ENCODE peak calls at places on chromosomes 16 and 17, in nine cellular contexts. A is left lung, H is endothelial cell of umbilical vein, Q is tibial nerve, M is upper lobe of right lung, L is AG10803, R is thoracic aorta, Z is left ventricle myocardium inferior, U is PC-3. T is an unnamed sample.

GRCh38 chr16:705748-706188 is at the start of gene FBXL16:
- DNase-seq in Q (no peak), R (no peak), U (peak; percentile 49), Z (no peak), H (no peak), A (no peak), M (no peak), L (no peak), T (no peak)

GRCh38 chr16:52068447-52069074 is 478.4 kb downstream of the TOX3 start:
- DNase-seq in U (peak; percentile 5), H (no peak), R (no peak), Q (no peak), L (peak; percentile 25), M (no peak), Z (no peak), A (no peak), T (no peak)

GRCh38 chr16:85227262-85227923 is 115.1 kb upstream of the CIBAR2 start:
- DNase-seq in U (no peak), M (no peak), Q (no peak), R (no peak), L (no peak), Z (no peak), H (no peak), A (no peak), T (no peak)

GRCh38 chr16:30805370-30806169 is 18.6 kb upstream of the ZNF629 start:
- DNase-seq in L (peak; percentile 81), M (peak; percentile 95), H (peak; percentile 74), Q (peak; percentile 75), Z (peak; percentile 90), U (peak; percentile 71), A (peak; percentile 90), R (peak; percentile 46), T (peak; percentile 80)

GRCh38 chr17:6901086-6901485 is 69.6 kb upstream of the TEKT1 start:
- DNase-seq in R (no peak), L (no peak), Q (no peak), U (no peak), Z (no peak), M (no peak), A (no peak), H (no peak), T (no peak)

GRCh38 chr17:81833160-81833920 is at the start of gene MCRIP1:
- DNase-seq in Z (peak; percentile 96), M (peak; percentile 99), H (peak; percentile 91), R (peak; percentile 77), A (peak; percentile 96), U (peak; percentile 96), L (peak; percentile 91), Q (peak; percentile 93), T (peak; percentile 90)

GRCh38 chr17:31163091-31163781 is 68.5 kb downstream of the NF1 start:
- DNase-seq in R (no peak), Z (no peak), M (no peak), A (no peak), L (no peak), U (no peak), H (no peak), Q (no peak), T (no peak)

GRCh38 chr17:43661699-43662431 is at the start of gene MEOX1:
- DNase-seq in H (no peak), A (no peak), M (no peak), L (peak; percentile 50), R (no peak), Q (no peak), Z (no peak), U (peak; percentile 88), T (peak; percentile 63)

GRCh38 chr16:17389392-17389791 is 81.4 kb downstream of the XYLT1 start:
- DNase-seq in M (no peak), R (no peak), U (no peak), L (peak; percentile 80), A (no peak), Z (no peak), Q (no peak), H (no peak), T (peak; percentile 55)

DNA sequence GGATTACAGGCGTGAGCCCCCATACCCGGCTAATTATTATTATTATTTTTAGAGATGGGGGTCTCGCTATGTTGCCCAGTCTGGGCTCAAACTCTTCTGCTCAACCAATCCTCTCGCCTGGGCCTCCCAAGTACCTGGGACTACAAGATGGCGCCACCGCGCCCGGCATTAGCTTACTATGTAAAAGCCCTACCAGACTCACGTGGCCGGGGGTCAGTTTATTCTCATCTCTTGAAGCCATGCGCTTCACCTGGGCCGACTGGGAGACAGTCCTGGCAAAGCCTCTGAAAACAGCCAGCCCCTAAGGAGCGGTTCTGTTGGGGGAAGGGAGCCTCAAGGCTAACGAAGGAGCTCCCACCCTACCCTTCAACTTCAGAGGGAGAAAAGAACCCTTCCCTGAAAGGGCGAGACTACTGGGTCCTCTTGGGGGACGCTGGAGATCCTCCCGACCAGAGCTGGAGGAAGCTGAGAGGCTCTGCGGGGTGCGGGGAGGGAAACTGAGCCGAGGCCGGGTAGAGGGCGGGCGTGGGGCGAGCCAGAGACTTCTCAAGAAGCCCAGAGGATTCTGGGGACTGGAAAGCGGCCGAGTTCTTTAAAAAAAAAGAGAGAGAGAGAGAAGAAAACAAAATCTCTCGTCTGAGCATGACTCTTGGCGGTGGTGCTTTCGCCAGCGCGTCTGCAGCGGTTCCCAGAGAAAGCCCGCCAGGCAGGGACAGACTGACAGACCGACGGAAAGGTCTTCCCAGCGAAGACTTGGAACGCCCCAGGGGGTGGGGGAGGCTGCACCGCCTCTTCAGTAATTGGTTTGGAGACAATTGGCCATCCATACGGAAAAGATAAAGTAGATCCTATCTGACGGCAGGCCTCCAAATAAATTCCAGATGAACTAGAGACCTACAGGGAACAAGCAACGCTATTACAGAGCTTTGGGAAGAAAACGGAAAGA is 5.6 kb upstream of the TUBG2 start:
- DNase-seq in H (peak; percentile 39), Q (peak; percentile 48), A (peak; percentile 60), L (peak; percentile 82), Z (peak; percentile 72), M (no peak), R (no peak), U (peak; percentile 29), T (peak; percentile 88)
- H3K4me3 ChIP-seq in H (peak overlapping the region; percentile 22), Q (peak overlapping the region; percentile 39), A (peak overlapping the region; percentile 10), L (peak overlapping the region; percentile 55), Z (peak overlapping the region; percentile 58), M (peak overlapping the region; percentile 36), R (peak overlapping the region; percentile 74), U (peak overlapping the region; percentile 64), T (peak overlapping the region; percentile 48)

DNA sequence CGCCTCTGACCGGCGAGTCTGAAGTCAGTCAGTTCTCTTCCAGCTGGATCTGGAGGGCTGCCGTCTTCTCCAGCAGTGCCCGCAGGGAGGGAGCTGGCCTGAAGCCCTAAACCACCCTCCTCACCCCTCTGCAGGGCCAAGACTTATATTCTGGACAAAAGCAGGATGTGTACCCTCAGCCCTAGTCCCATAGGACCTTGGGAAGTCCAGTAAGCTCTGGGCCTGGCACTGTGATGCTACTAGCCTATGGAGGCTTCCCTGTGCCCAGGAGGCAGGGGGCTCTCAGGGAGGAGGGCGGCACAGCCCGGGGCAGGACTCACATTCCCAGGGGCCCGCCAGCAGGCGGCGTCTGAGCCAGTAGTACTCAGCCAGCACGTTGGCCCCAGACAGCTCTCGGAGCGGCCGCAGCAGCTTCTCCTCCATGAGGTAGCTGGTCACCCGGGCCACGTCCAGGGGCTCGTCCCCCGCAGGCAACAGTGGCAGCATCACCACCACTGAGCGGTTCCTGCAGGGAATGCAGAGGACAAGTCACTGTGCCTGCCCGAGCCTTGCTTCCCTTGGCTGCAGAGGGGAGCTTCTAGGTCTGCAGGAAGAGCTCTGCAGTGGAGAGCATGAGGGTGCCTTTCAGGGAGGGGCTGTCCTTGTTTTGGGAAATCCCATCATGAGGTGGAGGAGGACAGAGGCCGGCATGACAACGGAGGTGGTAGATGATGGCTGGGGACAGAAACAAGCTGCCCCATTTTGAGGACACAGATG is 41.7 kb downstream of the RMI2 start:
- DNase-seq in H (peak; percentile 13), U (no peak), A (no peak), R (no peak), Z (no peak), L (peak; percentile 33), Q (no peak), M (no peak), T (peak; percentile 35)
- TF ChIP-seq CTCF in H (peak; percentile 47), U (no peak), A (peak; percentile 24), R (peak; percentile 59), Z (peak; percentile 55), L (peak; percentile 66), Q (no peak), M (peak; percentile 37), T (peak; percentile 65)

DNA sequence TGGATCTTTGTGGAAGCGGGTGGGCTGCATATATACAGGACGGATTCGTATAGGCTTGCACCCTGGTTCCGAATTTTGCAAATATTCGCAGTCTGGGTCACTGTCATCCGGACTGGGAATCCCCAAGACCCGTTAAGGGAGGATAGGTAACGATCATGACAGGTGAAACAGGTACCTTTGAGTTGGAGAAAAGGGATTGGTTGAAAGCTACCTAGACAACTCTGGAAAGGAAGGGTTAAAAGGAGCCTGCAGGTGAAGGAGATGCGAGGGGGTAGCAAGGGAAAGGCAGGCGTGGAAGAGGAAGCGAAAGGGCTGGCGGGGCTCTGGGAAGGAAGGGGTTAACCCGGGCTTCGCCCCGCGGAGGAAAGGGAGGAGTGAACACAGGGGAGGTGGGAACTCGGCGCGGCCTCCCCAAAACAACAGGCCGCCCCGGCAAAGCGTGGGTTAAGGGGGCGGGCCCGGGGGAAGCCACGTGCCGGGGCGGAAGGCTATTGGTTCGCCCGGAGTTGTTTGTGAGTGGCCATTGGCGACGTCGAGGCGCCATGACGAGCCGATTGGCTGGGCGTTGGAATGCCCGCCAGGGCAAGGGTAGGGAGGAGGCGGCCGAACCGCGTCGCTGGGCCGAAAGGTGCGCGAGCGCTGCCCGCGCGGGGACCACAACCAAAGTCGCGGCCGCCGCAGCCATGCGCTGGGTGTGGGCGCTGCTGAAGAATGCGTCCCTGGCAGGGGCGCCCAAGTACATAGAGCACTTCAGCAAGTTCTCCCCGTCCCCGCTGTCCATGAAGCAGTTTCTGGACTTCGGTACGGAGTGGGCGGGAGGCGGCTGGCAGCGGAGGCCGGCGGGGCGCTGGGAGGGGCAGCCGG is at the start of gene PDK2:
- DNase-seq in R (peak; percentile 85), Q (peak; percentile 95), Z (peak; percentile 97), U (peak; percentile 99), L (peak; percentile 95), M (peak; percentile 98), A (peak; percentile 95), H (peak; percentile 94), T (peak; percentile 94)
- H3K4me3 ChIP-seq in R (peak within 1 kb of the TSS; percentile 89), Q (peak within 1 kb of the TSS; percentile 86), Z (peak within 1 kb of the TSS; percentile 99), U (peak within 1 kb of the TSS; percentile 88), L (peak within 1 kb of the TSS; percentile 91), M (peak within 1 kb of the TSS; percentile 95), A (peak within 1 kb of the TSS; percentile 91), H (peak within 1 kb of the TSS; percentile 85), T (peak within 1 kb of the TSS; percentile 78)

GRCh38 chr17:47895254-47895855 is 681 bp upstream of the SP2 start:
- DNase-seq in L (no peak), Z (no peak), U (peak; percentile 56), H (no peak), A (peak; percentile 55), Q (no peak), M (peak; percentile 76), R (no peak), T (peak; percentile 49)
- TF ChIP-seq CTCF in L (no peak), Z (no peak), U (no peak), H (no peak), A (no peak), Q (no peak), M (no peak), R (no peak), T (no peak)